ENCODE peak calls at places on chromosomes 2 and 18, in eight cellular contexts. One of them, this sample, is unnamed.

GRCh38 chr18:61851940-61852451 is 40.8 kb downstream of the RNF152 start:
- DNase-seq in heart left ventricle: no peak
- DNase-seq in IMR-90: peak; percentile 69
- DNase-seq in iPS DF 6.9: no peak
- DNase-seq in mucosa of descending colon: no peak
- DNase-seq in effector memory CD4-positive, alpha-beta T cell: no peak
- DNase-seq in CD8-positive, alpha-beta memory T cell: no peak
- DNase-seq in heart right ventricle: no peak
- DNase-seq in this sample: no peak

GRCh38 chr2:64952896-64953482 is 36.2 kb upstream of the SLC1A4 start:
- DNase-seq in heart left ventricle: no peak
- DNase-seq in IMR-90: peak; percentile 96
- DNase-seq in iPS DF 6.9: no peak
- DNase-seq in mucosa of descending colon: no peak
- DNase-seq in effector memory CD4-positive, alpha-beta T cell: no peak
- DNase-seq in CD8-positive, alpha-beta memory T cell: no peak
- DNase-seq in heart right ventricle: no peak
- DNase-seq in this sample: no peak

GRCh38 chr2:240864475-240864874 is 4.1 kb upstream of the AGXT start:
- DNase-seq in heart left ventricle: no peak
- DNase-seq in IMR-90: no peak
- DNase-seq in iPS DF 6.9: no peak
- DNase-seq in mucosa of descending colon: no peak
- DNase-seq in effector memory CD4-positive, alpha-beta T cell: no peak
- DNase-seq in CD8-positive, alpha-beta memory T cell: no peak
- DNase-seq in heart right ventricle: no peak
- DNase-seq in this sample: no peak

GRCh38 chr2:236731767-236732580 is 162.3 kb downstream of the ACKR3 start:
- DNase-seq in heart left ventricle: peak; percentile 88
- DNase-seq in IMR-90: peak; percentile 5
- DNase-seq in iPS DF 6.9: no peak
- DNase-seq in mucosa of descending colon: no peak
- DNase-seq in effector memory CD4-positive, alpha-beta T cell: no peak
- DNase-seq in CD8-positive, alpha-beta memory T cell: no peak
- DNase-seq in heart right ventricle: peak; percentile 83
- DNase-seq in this sample: peak; percentile 81

GRCh38 chr18:74623047-74623816 is 25.6 kb downstream of the ZNF407 start:
- DNase-seq in heart left ventricle: no peak
- DNase-seq in IMR-90: peak; percentile 24
- DNase-seq in iPS DF 6.9: no peak
- DNase-seq in mucosa of descending colon: no peak
- DNase-seq in effector memory CD4-positive, alpha-beta T cell: no peak
- DNase-seq in CD8-positive, alpha-beta memory T cell: no peak
- DNase-seq in heart right ventricle: no peak
- DNase-seq in this sample: no peak

GRCh38 chr2:66604911-66605310 is 170.0 kb downstream of the MEIS1 start:
- DNase-seq in heart left ventricle: no peak
- DNase-seq in IMR-90: no peak
- DNase-seq in iPS DF 6.9: no peak
- DNase-seq in mucosa of descending colon: no peak
- DNase-seq in effector memory CD4-positive, alpha-beta T cell: no peak
- DNase-seq in CD8-positive, alpha-beta memory T cell: no peak
- DNase-seq in heart right ventricle: no peak
- DNase-seq in this sample: no peak

GRCh38 chr2:147688252-147688651 is 156.6 kb upstream of the ACVR2A start:
- DNase-seq in heart left ventricle: no peak
- DNase-seq in IMR-90: no peak
- DNase-seq in iPS DF 6.9: no peak
- DNase-seq in mucosa of descending colon: no peak
- DNase-seq in effector memory CD4-positive, alpha-beta T cell: no peak
- DNase-seq in CD8-positive, alpha-beta memory T cell: no peak
- DNase-seq in heart right ventricle: no peak
- DNase-seq in this sample: no peak

GRCh38 chr2:215693269-215693998 is 257.6 kb upstream of the FN1 start:
- DNase-seq in heart left ventricle: no peak
- DNase-seq in IMR-90: peak; percentile 89
- DNase-seq in iPS DF 6.9: no peak
- DNase-seq in mucosa of descending colon: no peak
- DNase-seq in effector memory CD4-positive, alpha-beta T cell: no peak
- DNase-seq in CD8-positive, alpha-beta memory T cell: no peak
- DNase-seq in heart right ventricle: no peak
- DNase-seq in this sample: no peak

GRCh38 chr2:175030380-175031271 is 25.4 kb upstream of the CHN1 start:
- DNase-seq in heart left ventricle: peak; percentile 32
- DNase-seq in IMR-90: peak; percentile 58
- DNase-seq in iPS DF 6.9: peak; percentile 37
- DNase-seq in mucosa of descending colon: no peak
- DNase-seq in effector memory CD4-positive, alpha-beta T cell: no peak
- DNase-seq in CD8-positive, alpha-beta memory T cell: no peak
- DNase-seq in heart right ventricle: no peak
- DNase-seq in this sample: no peak

GRCh38 chr2:232137346-232137745 is 175.8 kb downstream of the DIS3L2 start:
- DNase-seq in heart left ventricle: no peak
- DNase-seq in IMR-90: peak; percentile 80
- DNase-seq in iPS DF 6.9: no peak
- DNase-seq in mucosa of descending colon: no peak
- DNase-seq in effector memory CD4-positive, alpha-beta T cell: no peak
- DNase-seq in CD8-positive, alpha-beta memory T cell: no peak
- DNase-seq in heart right ventricle: no peak
- DNase-seq in this sample: no peak

GRCh38 chr18:3499498-3499897 is 49.5 kb downstream of the TGIF1 start:
- DNase-seq in heart left ventricle: no peak
- DNase-seq in IMR-90: no peak
- DNase-seq in iPS DF 6.9: no peak
- DNase-seq in mucosa of descending colon: no peak
- DNase-seq in effector memory CD4-positive, alpha-beta T cell: no peak
- DNase-seq in CD8-positive, alpha-beta memory T cell: no peak
- DNase-seq in heart right ventricle: no peak
- DNase-seq in this sample: no peak

GRCh38 chr2:54610700-54611099 is 112.8 kb upstream of the EML6 start:
- DNase-seq in heart left ventricle: no peak
- DNase-seq in IMR-90: peak; percentile 36
- DNase-seq in iPS DF 6.9: no peak
- DNase-seq in mucosa of descending colon: no peak
- DNase-seq in effector memory CD4-positive, alpha-beta T cell: no peak
- DNase-seq in CD8-positive, alpha-beta memory T cell: no peak
- DNase-seq in heart right ventricle: no peak
- DNase-seq in this sample: no peak

GRCh38 chr2:158381978-158382377 is 74.6 kb downstream of the CCDC148 start:
- DNase-seq in heart left ventricle: no peak
- DNase-seq in IMR-90: no peak
- DNase-seq in iPS DF 6.9: no peak
- DNase-seq in mucosa of descending colon: no peak
- DNase-seq in effector memory CD4-positive, alpha-beta T cell: no peak
- DNase-seq in CD8-positive, alpha-beta memory T cell: no peak
- DNase-seq in heart right ventricle: no peak
- DNase-seq in this sample: no peak

GRCh38 chr2:234880551-234881211 is 71.1 kb upstream of the SH3BP4 start:
- DNase-seq in heart left ventricle: no peak
- DNase-seq in IMR-90: peak; percentile 100
- DNase-seq in iPS DF 6.9: no peak
- DNase-seq in mucosa of descending colon: no peak
- DNase-seq in effector memory CD4-positive, alpha-beta T cell: no peak
- DNase-seq in CD8-positive, alpha-beta memory T cell: no peak
- DNase-seq in heart right ventricle: no peak
- DNase-seq in this sample: no peak

GRCh38 chr2:109134741-109135571 is 6.0 kb downstream of the SH3RF3 start:
- DNase-seq in heart left ventricle: no peak
- DNase-seq in IMR-90: no peak
- DNase-seq in iPS DF 6.9: no peak
- DNase-seq in mucosa of descending colon: no peak
- DNase-seq in effector memory CD4-positive, alpha-beta T cell: no peak
- DNase-seq in CD8-positive, alpha-beta memory T cell: no peak
- DNase-seq in heart right ventricle: no peak
- DNase-seq in this sample: no peak

GRCh38 chr18:8140841-8141501 is 468.3 kb upstream of the RAB12 start:
- DNase-seq in heart left ventricle: no peak
- DNase-seq in IMR-90: peak; percentile 82
- DNase-seq in iPS DF 6.9: no peak
- DNase-seq in mucosa of descending colon: no peak
- DNase-seq in effector memory CD4-positive, alpha-beta T cell: no peak
- DNase-seq in CD8-positive, alpha-beta memory T cell: no peak
- DNase-seq in heart right ventricle: peak; percentile 30
- DNase-seq in this sample: peak; percentile 51

GRCh38 chr2:241892299-241893137 is 23.0 kb downstream of the RTP5 start:
- DNase-seq in heart left ventricle: no peak
- DNase-seq in IMR-90: no peak
- DNase-seq in iPS DF 6.9: no peak
- DNase-seq in mucosa of descending colon: no peak
- DNase-seq in effector memory CD4-positive, alpha-beta T cell: no peak
- DNase-seq in CD8-positive, alpha-beta memory T cell: no peak
- DNase-seq in heart right ventricle: no peak
- DNase-seq in this sample: no peak

GRCh38 chr2:12637754-12638153 is 79.0 kb upstream of the TRIB2 start:
- DNase-seq in heart left ventricle: no peak
- DNase-seq in IMR-90: peak; percentile 35
- DNase-seq in iPS DF 6.9: no peak
- DNase-seq in mucosa of descending colon: no peak
- DNase-seq in effector memory CD4-positive, alpha-beta T cell: no peak
- DNase-seq in CD8-positive, alpha-beta memory T cell: no peak
- DNase-seq in heart right ventricle: no peak
- DNase-seq in this sample: no peak

GRCh38 chr2:24365051-24365450 is 4.7 kb upstream of the ITSN2 start:
- DNase-seq in heart left ventricle: peak; percentile 90
- DNase-seq in IMR-90: no peak
- DNase-seq in iPS DF 6.9: no peak
- DNase-seq in mucosa of descending colon: peak; percentile 90
- DNase-seq in effector memory CD4-positive, alpha-beta T cell: no peak
- DNase-seq in CD8-positive, alpha-beta memory T cell: no peak
- DNase-seq in heart right ventricle: peak; percentile 83
- DNase-seq in this sample: peak; percentile 85

GRCh38 chr2:216568563-216568962 is 64.7 kb upstream of the IGFBP2 start:
- DNase-seq in heart left ventricle: no peak
- DNase-seq in IMR-90: no peak
- DNase-seq in iPS DF 6.9: no peak
- DNase-seq in mucosa of descending colon: no peak
- DNase-seq in effector memory CD4-positive, alpha-beta T cell: no peak
- DNase-seq in CD8-positive, alpha-beta memory T cell: no peak
- DNase-seq in heart right ventricle: no peak
- DNase-seq in this sample: no peak

GRCh38 chr18:11714244-11714918 is 25.3 kb downstream of the GNAL start:
- DNase-seq in heart left ventricle: no peak
- DNase-seq in IMR-90: no peak
- DNase-seq in iPS DF 6.9: peak; percentile 27
- DNase-seq in mucosa of descending colon: no peak
- DNase-seq in effector memory CD4-positive, alpha-beta T cell: no peak
- DNase-seq in CD8-positive, alpha-beta memory T cell: no peak
- DNase-seq in heart right ventricle: no peak
- DNase-seq in this sample: no peak

GRCh38 chr2:126822921-126823320 is 75.8 kb upstream of the TEX51 start:
- DNase-seq in heart left ventricle: no peak
- DNase-seq in IMR-90: no peak
- DNase-seq in iPS DF 6.9: no peak
- DNase-seq in mucosa of descending colon: no peak
- DNase-seq in effector memory CD4-positive, alpha-beta T cell: no peak
- DNase-seq in CD8-positive, alpha-beta memory T cell: no peak
- DNase-seq in heart right ventricle: no peak
- DNase-seq in this sample: no peak

GRCh38 chr2:96260404-96261260 is 5.2 kb downstream of the TMEM127 start:
- DNase-seq in heart left ventricle: peak; percentile 87
- DNase-seq in IMR-90: peak; percentile 92
- DNase-seq in iPS DF 6.9: no peak
- DNase-seq in mucosa of descending colon: peak; percentile 75
- DNase-seq in effector memory CD4-positive, alpha-beta T cell: no peak
- DNase-seq in CD8-positive, alpha-beta memory T cell: no peak
- DNase-seq in heart right ventricle: peak; percentile 74
- DNase-seq in this sample: peak; percentile 61

GRCh38 chr2:230872968-230873669 is 8.4 kb downstream of the ITM2C start:
- DNase-seq in heart left ventricle: no peak
- DNase-seq in IMR-90: no peak
- DNase-seq in iPS DF 6.9: no peak
- DNase-seq in mucosa of descending colon: no peak
- DNase-seq in effector memory CD4-positive, alpha-beta T cell: no peak
- DNase-seq in CD8-positive, alpha-beta memory T cell: no peak
- DNase-seq in heart right ventricle: no peak
- DNase-seq in this sample: no peak
- H3K4me3 ChIP-seq in heart left ventricle: no peak overlapping the region
- H3K4me3 ChIP-seq in IMR-90: no peak overlapping the region
- H3K4me3 ChIP-seq in iPS DF 6.9: no peak overlapping the region
- H3K4me3 ChIP-seq in mucosa of descending colon: no peak overlapping the region
- H3K4me3 ChIP-seq in effector memory CD4-positive, alpha-beta T cell: no peak overlapping the region
- H3K4me3 ChIP-seq in CD8-positive, alpha-beta memory T cell: no peak overlapping the region
- H3K4me3 ChIP-seq in heart right ventricle: no peak overlapping the region
- H3K4me3 ChIP-seq in this sample: no peak overlapping the region

GRCh38 chr18:56038258-56039030 is 450.5 kb upstream of the TCF4 start:
- DNase-seq in heart left ventricle: no peak
- DNase-seq in IMR-90: no peak
- DNase-seq in iPS DF 6.9: no peak
- DNase-seq in mucosa of descending colon: no peak
- DNase-seq in effector memory CD4-positive, alpha-beta T cell: no peak
- DNase-seq in CD8-positive, alpha-beta memory T cell: no peak
- DNase-seq in heart right ventricle: no peak
- DNase-seq in this sample: no peak
- H3K9me3 ChIP-seq in heart left ventricle: peaks cover 3% of the 10 kb centered on the region
- H3K9me3 ChIP-seq in IMR-90: peaks cover under 1% of the 10 kb centered on the region
- H3K9me3 ChIP-seq in iPS DF 6.9: no peaks in the 10 kb centered on the region
- H3K9me3 ChIP-seq in mucosa of descending colon: peaks cover 43% of the 10 kb centered on the region
- H3K9me3 ChIP-seq in effector memory CD4-positive, alpha-beta T cell: no peaks in the 10 kb centered on the region
- H3K9me3 ChIP-seq in CD8-positive, alpha-beta memory T cell: no peaks in the 10 kb centered on the region
- H3K9me3 ChIP-seq in heart right ventricle: no peaks in the 10 kb centered on the region
- H3K9me3 ChIP-seq in this sample: peaks cover 4% of the 10 kb centered on the region

GRCh38 chr18:45916302-45916701 is 50.8 kb downstream of the EPG5 start:
- DNase-seq in heart left ventricle: no peak
- DNase-seq in IMR-90: no peak
- DNase-seq in iPS DF 6.9: no peak
- DNase-seq in mucosa of descending colon: no peak
- DNase-seq in effector memory CD4-positive, alpha-beta T cell: no peak
- DNase-seq in CD8-positive, alpha-beta memory T cell: no peak
- DNase-seq in heart right ventricle: no peak
- DNase-seq in this sample: no peak

GRCh38 chr18:45923138-45923537 is 44.0 kb downstream of the EPG5 start:
- DNase-seq in heart left ventricle: no peak
- DNase-seq in IMR-90: no peak
- DNase-seq in iPS DF 6.9: no peak
- DNase-seq in mucosa of descending colon: no peak
- DNase-seq in effector memory CD4-positive, alpha-beta T cell: no peak
- DNase-seq in CD8-positive, alpha-beta memory T cell: no peak
- DNase-seq in heart right ventricle: no peak
- DNase-seq in this sample: no peak

GRCh38 chr18:45920367-45920766 is 46.8 kb downstream of the EPG5 start:
- DNase-seq in heart left ventricle: peak; percentile 92
- DNase-seq in IMR-90: peak; percentile 62
- DNase-seq in iPS DF 6.9: no peak
- DNase-seq in mucosa of descending colon: peak; percentile 73
- DNase-seq in effector memory CD4-positive, alpha-beta T cell: no peak
- DNase-seq in CD8-positive, alpha-beta memory T cell: no peak
- DNase-seq in heart right ventricle: peak; percentile 84
- DNase-seq in this sample: peak; percentile 86
- H3K36me3 ChIP-seq in heart left ventricle: peaks cover 81% of the 10 kb centered on the region
- H3K36me3 ChIP-seq in IMR-90: peaks cover 53% of the 10 kb centered on the region
- H3K36me3 ChIP-seq in iPS DF 6.9: peaks cover 6% of the 10 kb centered on the region
- H3K36me3 ChIP-seq in mucosa of descending colon: peaks cover 3% of the 10 kb centered on the region
- H3K36me3 ChIP-seq in effector memory CD4-positive, alpha-beta T cell: peaks cover 69% of the 10 kb centered on the region
- H3K36me3 ChIP-seq in CD8-positive, alpha-beta memory T cell: peaks cover 40% of the 10 kb centered on the region
- H3K36me3 ChIP-seq in heart right ventricle: peaks cover 97% of the 10 kb centered on the region
- H3K36me3 ChIP-seq in this sample: peaks cover 91% of the 10 kb centered on the region

GRCh38 chr2:111662039-111662740 is 221.8 kb downstream of the ANAPC1 start:
- DNase-seq in heart left ventricle: no peak
- DNase-seq in IMR-90: peak; percentile 68
- DNase-seq in iPS DF 6.9: no peak
- DNase-seq in mucosa of descending colon: no peak
- DNase-seq in effector memory CD4-positive, alpha-beta T cell: no peak
- DNase-seq in CD8-positive, alpha-beta memory T cell: no peak
- DNase-seq in heart right ventricle: no peak
- DNase-seq in this sample: no peak
- H3K4me3 ChIP-seq in heart left ventricle: no peak overlapping the region
- H3K4me3 ChIP-seq in IMR-90: no peak overlapping the region
- H3K4me3 ChIP-seq in iPS DF 6.9: no peak overlapping the region
- H3K4me3 ChIP-seq in mucosa of descending colon: no peak overlapping the region
- H3K4me3 ChIP-seq in effector memory CD4-positive, alpha-beta T cell: no peak overlapping the region
- H3K4me3 ChIP-seq in CD8-positive, alpha-beta memory T cell: no peak overlapping the region
- H3K4me3 ChIP-seq in heart right ventricle: no peak overlapping the region
- H3K4me3 ChIP-seq in this sample: no peak overlapping the region